ENCODE peak calls at places on chromosomes 1 and 21, in ten cellular contexts. Z, O, V, P, U, X, S, Y, K and W are unnamed samples.

GRCh38 chr1:53182111-53182593 is 14.5 kb upstream of the CPT2 start:
- DNase-seq in X (peak; percentile 76), S (peak; percentile 86), O (peak; percentile 80), K (peak; percentile 72), P (peak; percentile 89), U (peak; percentile 88), Y (peak; percentile 74), V (peak; percentile 86), Z (peak; percentile 90), W (peak; percentile 79)

GRCh38 chr21:30129246-30129645 is 37.4 kb downstream of the CLDN17 start:
- DNase-seq in K (no peak), O (no peak), Y (no peak), V (no peak), U (no peak), X (no peak), Z (no peak), S (no peak), P (peak; percentile 19), W (no peak)

GRCh38 chr1:52614671-52615070 is 12.5 kb downstream of the GPX7 start:
- DNase-seq in V (no peak), U (no peak), S (no peak), Y (no peak), P (no peak), O (no peak), K (no peak), Z (no peak), X (no peak), W (no peak)

GRCh38 chr1:245888809-245889208 is 618.3 kb downstream of the SMYD3 start:
- DNase-seq in V (no peak), P (no peak), O (peak; percentile 23), U (no peak), Z (no peak), Y (no peak), S (peak; percentile 65), K (no peak), X (peak; percentile 57), W (no peak)

GRCh38 chr1:76867342-76868130 is at the start of gene ST6GALNAC5:
- DNase-seq in S (peak; percentile 76), K (no peak), P (peak; percentile 51), Y (no peak), V (peak; percentile 71), Z (no peak), X (peak; percentile 7), U (no peak), O (peak; percentile 58), W (no peak)

GRCh38 chr1:75342799-75343198 is 208.6 kb downstream of the LHX8 start:
- DNase-seq in P (no peak), V (no peak), Y (no peak), O (no peak), K (no peak), U (no peak), Z (no peak), S (no peak), X (no peak), W (no peak)

GRCh38 chr21:37915941-37916794 is at the start of gene KCNJ6:
- DNase-seq in P (peak; percentile 63), O (peak; percentile 53), X (peak; percentile 47), U (no peak), V (no peak), S (peak; percentile 85), K (no peak), Z (peak; percentile 35), Y (no peak), W (no peak)

GRCh38 chr1:152185544-152186391 is 26.7 kb upstream of the RPTN start:
- DNase-seq in Z (peak; percentile 29), V (no peak), S (peak; percentile 72), X (peak; percentile 49), P (no peak), K (no peak), U (no peak), O (peak; percentile 78), Y (peak; percentile 11), W (no peak)

GRCh38 chr21:14533555-14534400 is 12.3 kb downstream of the SAMSN1 start:
- DNase-seq in Y (no peak), U (no peak), K (no peak), P (no peak), X (peak; percentile 77), V (no peak), Z (no peak), S (peak; percentile 8), O (peak; percentile 1), W (no peak)

GRCh38 chr1:219463629-219464028 is 149.3 kb downstream of the ZC3H11B start:
- DNase-seq in K (no peak), U (no peak), Z (no peak), Y (no peak), S (no peak), X (no peak), P (no peak), V (no peak), O (peak; percentile 71), W (no peak)

GRCh38 chr1:15994590-15995351 is 9.3 kb upstream of the SRARP start:
- DNase-seq in Y (no peak), V (peak; percentile 86), O (peak; percentile 73), X (peak; percentile 71), S (peak; percentile 53), K (no peak), P (peak; percentile 83), Z (peak; percentile 63), U (no peak), W (peak; percentile 63)

GRCh38 chr1:226647719-226648118 is 91.4 kb downstream of the ITPKB start:
- DNase-seq in U (no peak), V (no peak), Y (no peak), X (no peak), K (no peak), S (no peak), O (no peak), Z (no peak), P (peak; percentile 24), W (no peak)

GRCh38 chr21:44723177-44724131 is 12.1 kb upstream of the TSPEAR start:
- DNase-seq in K (no peak), X (no peak), U (no peak), P (peak; percentile 43), O (no peak), V (peak; percentile 68), Z (no peak), Y (no peak), S (peak; percentile 64), W (no peak)

DNA sequence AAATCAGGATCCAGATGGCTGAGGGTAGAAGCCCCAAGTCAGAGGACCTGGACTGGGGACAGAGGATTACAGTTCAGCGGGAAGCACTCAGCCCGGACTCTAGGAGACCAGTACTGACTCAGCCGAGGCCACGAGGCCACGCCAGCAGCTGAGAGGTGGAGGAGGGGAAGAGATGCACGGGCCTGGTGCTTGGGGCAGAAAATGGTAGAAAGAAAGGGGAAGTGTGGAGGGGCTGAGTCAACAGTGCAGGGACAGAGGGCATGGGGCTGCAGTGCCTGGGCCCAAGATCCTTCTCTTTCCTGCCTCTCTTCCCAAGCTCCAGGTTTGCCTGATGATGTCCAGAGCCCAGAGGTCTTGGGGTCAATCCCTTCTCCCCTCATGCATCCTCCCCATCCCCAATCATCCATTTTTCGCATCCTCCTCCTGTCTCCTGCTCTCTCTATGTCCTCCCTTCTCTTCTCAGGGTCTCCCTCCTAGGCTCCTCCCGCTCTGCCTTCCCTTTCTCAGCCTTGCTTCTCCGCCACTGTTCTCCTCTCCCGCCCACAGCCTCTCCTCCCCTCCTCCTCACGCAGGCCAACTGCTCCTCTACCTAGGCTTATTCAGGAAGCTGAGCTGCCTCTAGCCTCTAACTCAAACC is 7.7 kb downstream of the ARHGEF2 start:
- DNase-seq in Z (peak; percentile 51), P (peak; percentile 88), O (peak; percentile 73), V (peak; percentile 89), U (peak; percentile 45), Y (no peak), S (peak; percentile 46), X (peak; percentile 91), K (no peak), W (peak; percentile 66)
- H3K4me3 ChIP-seq in Z (no peak overlapping the region), P (no peak overlapping the region), O (peak overlapping the region; percentile 7), V (no peak overlapping the region), U (no peak overlapping the region), Y (no peak overlapping the region), S (no peak overlapping the region), X (no peak overlapping the region), K (no peak overlapping the region), W (peak overlapping the region; percentile 24)

GRCh38 chr1:2504949-2505272 is 21.5 kb downstream of the PANK4 start:
- DNase-seq in X (no peak), S (no peak), Y (no peak), V (no peak), U (no peak), K (no peak), O (no peak), P (no peak), Z (no peak), W (no peak)

GRCh38 chr1:2506901-2507565 is 19.4 kb downstream of the PANK4 start:
- DNase-seq in O (no peak), Z (no peak), Y (no peak), U (no peak), K (no peak), X (no peak), S (no peak), V (no peak), P (no peak), W (no peak)

GRCh38 chr1:2506007-2506860 is 20.2 kb downstream of the PANK4 start:
- DNase-seq in U (no peak), Y (no peak), O (no peak), X (no peak), Z (no peak), S (no peak), P (no peak), K (no peak), V (no peak), W (no peak)

GRCh38 chr1:2504224-2504948 is 22.0 kb downstream of the PANK4 start:
- DNase-seq in Z (no peak), K (no peak), S (no peak), Y (no peak), U (no peak), V (no peak), O (no peak), X (no peak), P (no peak), W (no peak)

GRCh38 chr1:2505461-2505994 is 20.9 kb downstream of the PANK4 start:
- DNase-seq in O (no peak), Z (no peak), Y (no peak), P (no peak), U (no peak), V (no peak), K (no peak), X (no peak), S (no peak), W (no peak)
- H3K4me3 ChIP-seq in O (no peak overlapping the region), Z (no peak overlapping the region), Y (no peak overlapping the region), P (no peak overlapping the region), U (no peak overlapping the region), V (no peak overlapping the region), K (no peak overlapping the region), X (no peak overlapping the region), S (no peak overlapping the region), W (no peak overlapping the region)

DNA sequence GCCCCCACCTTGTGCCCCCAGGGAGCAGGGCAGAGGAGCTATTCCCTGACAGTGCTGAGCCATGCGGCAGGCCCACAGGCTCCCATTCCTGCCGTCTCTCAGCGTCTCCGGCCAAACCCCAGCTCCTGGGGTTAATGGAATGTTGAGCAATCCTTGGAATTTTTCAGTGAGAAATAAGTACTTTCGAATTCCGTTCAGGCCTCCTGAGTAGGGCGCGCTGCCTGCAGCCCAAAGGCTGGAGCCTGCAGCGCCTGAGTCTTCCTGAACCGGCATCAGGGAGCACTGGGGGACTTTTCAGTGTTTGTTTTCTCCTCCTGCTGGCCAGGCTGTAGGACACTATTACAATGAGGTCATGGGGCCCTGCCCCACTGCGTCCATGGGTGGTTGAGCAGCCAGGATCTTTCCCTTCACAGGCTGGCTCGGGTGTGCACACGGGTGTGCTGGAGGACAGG is 33.3 kb upstream of the CSF1 start:
- DNase-seq in X (peak; percentile 56), Y (no peak), S (peak; percentile 98), U (peak; percentile 65), Z (peak; percentile 45), K (no peak), O (peak; percentile 98), V (peak; percentile 92), P (peak; percentile 90), W (peak; percentile 74)
- H3K4me3 ChIP-seq in X (no peak overlapping the region), Y (no peak overlapping the region), S (no peak overlapping the region), U (no peak overlapping the region), Z (no peak overlapping the region), K (no peak overlapping the region), O (peak overlapping the region; percentile 33), V (no peak overlapping the region), P (no peak overlapping the region), W (peak overlapping the region; percentile 24)

GRCh38 chr1:203017707-203018106 is 8.6 kb upstream of the PPFIA4 start:
- DNase-seq in X (no peak), P (no peak), U (no peak), V (no peak), O (no peak), Y (no peak), K (no peak), S (no peak), Z (no peak), W (no peak)
- H3K4me3 ChIP-seq in X (no peak overlapping the region), P (no peak overlapping the region), U (no peak overlapping the region), V (no peak overlapping the region), O (no peak overlapping the region), Y (no peak overlapping the region), K (no peak overlapping the region), S (no peak overlapping the region), Z (no peak overlapping the region), W (no peak overlapping the region)